ENCODE peak calls at places on chromosome 6, in four cellular contexts. Z is HFF-Myc, A is H9, U is RWPE1. I is an unnamed sample.

GRCh38 chr6:108942556-108943492 is 94.6 kb downstream of the ARMC2 start:
- DNase-seq in Z (no peak), A (no peak), U (no peak), I (no peak)

GRCh38 chr6:54288476-54288875 is 19.8 kb upstream of the TINAG start:
- DNase-seq in Z (no peak), A (no peak), U (no peak), I (no peak)

GRCh38 chr6:91135406-91135805 is 548.5 kb upstream of the MAP3K7 start:
- DNase-seq in Z (no peak), A (no peak), U (no peak), I (no peak)

GRCh38 chr6:88823998-88824397 is 139.4 kb downstream of the RNGTT start:
- DNase-seq in Z (peak), A (no peak), U (peak), I (no peak)

GRCh38 chr6:7257521-7258230 is 55.3 kb downstream of the SSR1 start:
- DNase-seq in Z (no peak), A (no peak), U (no peak), I (no peak)

GRCh38 chr6:167146977-167147376 is 10.8 kb downstream of the GPR31 start:
- DNase-seq in Z (no peak), A (peak), U (no peak), I (no peak)

GRCh38 chr6:137341721-137342195 is 122.6 kb upstream of the IFNGR1 start:
- DNase-seq in Z (peak), A (peak), U (peak), I (no peak)

GRCh38 chr6:159249752-159250151 is 80.6 kb downstream of the FNDC1 start:
- DNase-seq in Z (no peak), A (no peak), U (no peak), I (no peak)

GRCh38 chr6:7705483-7705882 is 20.4 kb upstream of the BMP6 start:
- DNase-seq in Z (no peak), A (no peak), U (no peak), I (no peak)

GRCh38 chr6:9192405-9192909 is 757.1 kb upstream of the SLC35B3 start:
- DNase-seq in Z (no peak), A (no peak), U (no peak), I (no peak)